ENCODE peak calls at places on chromosome 1, in six cellular contexts. U is ELR; Y is neural progenitor cell; W is GM03348; N is MM.1S; J is stimulated activated CD8-positive, alpha-beta memory T cell treated with anti-CD3 and anti-CD28 coated beads, Interleukin-12 subunit alpha, Interleukin-12 subunit beta, amount 100 ng/mL, for 4 hours. X is an unnamed sample.

GRCh38 chr1:77846966-77847365 is 41.5 kb upstream of the NEXN start:
- DNase-seq in J (no peak), U (no peak), W (no peak), N (no peak), Y (no peak), X (no peak)

GRCh38 chr1:42737257-42737656 is 2.8 kb downstream of the CLDN19 start:
- DNase-seq in U (no peak), Y (no peak), J (no peak), N (peak; percentile 24), W (no peak), X (peak; percentile 68)

GRCh38 chr1:118989006-118989736 is 1.0 kb upstream of the TBX15 start:
- DNase-seq in Y (peak; percentile 73), N (no peak), W (peak; percentile 37), U (no peak), J (no peak), X (no peak)

GRCh38 chr1:44675186-44675585 is 672 bp downstream of the ARMH1 start:
- DNase-seq in N (no peak), U (no peak), Y (no peak), J (no peak), W (no peak), X (no peak)

GRCh38 chr1:11602424-11602823 is 51.8 kb downstream of the FBXO2 start:
- DNase-seq in U (no peak), Y (peak; percentile 46), N (no peak), J (no peak), W (no peak), X (no peak)

GRCh38 chr1:43372172-43372571 is 4.4 kb upstream of the ELOVL1 start:
- DNase-seq in N (no peak), J (no peak), U (peak; percentile 76), W (no peak), Y (no peak), X (no peak)

GRCh38 chr1:33060579-33061083 is 20.3 kb upstream of the AZIN2 start:
- DNase-seq in W (peak; percentile 90), U (peak; percentile 83), J (no peak), Y (no peak), N (no peak), X (no peak)

GRCh38 chr1:101302831-101303511 is 66.2 kb downstream of the S1PR1 start:
- DNase-seq in W (peak; percentile 35), U (peak; percentile 84), N (no peak), J (no peak), Y (no peak), X (no peak)

GRCh38 chr1:233224291-233224690 is 71.2 kb downstream of the PCNX2 start:
- DNase-seq in N (no peak), Y (no peak), W (no peak), U (no peak), J (no peak), X (no peak)

GRCh38 chr1:153355445-153356071 is 2.1 kb upstream of the S100A9 start:
- DNase-seq in U (peak; percentile 76), N (peak; percentile 74), W (peak; percentile 73), Y (peak; percentile 59), J (no peak), X (no peak)

GRCh38 chr1:71049951-71050598 is 2.5 kb upstream of the PTGER3 start:
- DNase-seq in Y (peak; percentile 75), N (peak; percentile 52), J (no peak), W (peak; percentile 75), U (peak; percentile 72), X (peak; percentile 43)

GRCh38 chr1:9827558-9828185 is 3.9 kb upstream of the CLSTN1 start:
- DNase-seq in W (no peak), N (no peak), J (no peak), U (peak; percentile 33), Y (no peak), X (no peak)

GRCh38 chr1:180854001-180854400 is 58.7 kb upstream of the KIAA1614 start:
- DNase-seq in J (no peak), N (no peak), Y (peak; percentile 8), W (no peak), U (no peak), X (no peak)

GRCh38 chr1:16921391-16922185 is at the start of gene CROCC:
- DNase-seq in J (no peak), W (no peak), N (no peak), U (peak; percentile 42), Y (peak; percentile 94), X (peak; percentile 73)

GRCh38 chr1:154493276-154493675 is 8.7 kb upstream of the TDRD10 start:
- DNase-seq in N (peak; percentile 27), W (no peak), U (no peak), Y (peak; percentile 43), J (no peak), X (no peak)

GRCh38 chr1:22507582-22507981 is 55.7 kb upstream of the EPHA8 start:
- DNase-seq in N (no peak), W (no peak), U (no peak), J (no peak), Y (no peak), X (no peak)

GRCh38 chr1:111453706-111454105 is 4.4 kb downstream of the ATP5PB start:
- DNase-seq in W (no peak), U (no peak), N (no peak), Y (no peak), J (no peak), X (no peak)

GRCh38 chr1:58773406-58773840 is 10.4 kb downstream of the JUN start:
- DNase-seq in U (peak; percentile 52), W (no peak), N (peak; percentile 88), J (no peak), Y (peak; percentile 21), X (no peak)

GRCh38 chr1:201624741-201625646 is 86.1 kb downstream of the NAV1 start:
- DNase-seq in W (peak; percentile 87), U (peak; percentile 97), J (no peak), Y (no peak), N (no peak), X (no peak)

GRCh38 chr1:119859647-119860046 is 36.7 kb downstream of the ADAM30 start:
- DNase-seq in U (peak; percentile 92), J (no peak), N (peak; percentile 69), Y (no peak), W (peak; percentile 76), X (no peak)

GRCh38 chr1:209985002-209985401 is 47.0 kb downstream of the SYT14 start:
- DNase-seq in Y (no peak), N (no peak), J (no peak), U (no peak), W (no peak), X (no peak)

GRCh38 chr1:239566074-239566473 is 179.7 kb downstream of the CHRM3 start:
- DNase-seq in N (no peak), U (peak; percentile 65), J (no peak), Y (no peak), W (no peak), X (no peak)

GRCh38 chr1:152029937-152030211 is 6.9 kb downstream of the S100A11 start:
- DNase-seq in W (no peak), J (no peak), Y (no peak), N (no peak), U (no peak), X (no peak)

GRCh38 chr1:203672354-203672753 is 45.7 kb downstream of the ATP2B4 start:
- DNase-seq in W (peak; percentile 42), U (no peak), N (no peak), Y (peak; percentile 28), J (no peak), X (no peak)

GRCh38 chr1:81113688-81114087 is 687.0 kb upstream of the ADGRL2 start:
- DNase-seq in U (peak; percentile 17), W (no peak), N (no peak), J (no peak), Y (no peak), X (no peak)

GRCh38 chr1:6783221-6783620 is 2.0 kb upstream of the CAMTA1 start:
- DNase-seq in N (no peak), J (no peak), W (no peak), Y (no peak), U (no peak), X (no peak)

GRCh38 chr1:98292994-98293393 is 368.5 kb upstream of the SNX7 start:
- DNase-seq in U (no peak), Y (no peak), N (no peak), W (no peak), J (no peak), X (no peak)

GRCh38 chr1:182855886-182856285 is 16.7 kb downstream of the DHX9 start:
- DNase-seq in Y (no peak), W (no peak), U (no peak), N (no peak), J (no peak), X (no peak)

GRCh38 chr1:183516725-183517124 is 44.4 kb downstream of the SMG7 start:
- DNase-seq in U (no peak), J (no peak), Y (no peak), W (no peak), N (no peak), X (no peak)

GRCh38 chr1:217431395-217431794 is 199.5 kb downstream of the GPATCH2 start:
- DNase-seq in W (no peak), Y (no peak), J (no peak), U (peak; percentile 15), N (no peak), X (no peak)

GRCh38 chr1:194233069-194233468 is 1046.7 kb upstream of the B3GALT2 start:
- DNase-seq in Y (no peak), W (no peak), J (no peak), N (no peak), U (peak; percentile 2), X (no peak)

GRCh38 chr1:225845633-225846259 is 35.8 kb downstream of the EPHX1 start:
- DNase-seq in U (peak; percentile 77), Y (peak; percentile 93), N (no peak), W (peak; percentile 90), J (no peak), X (peak; percentile 26)